ENCODE peak calls at places on chromosomes 7 and 10, in five cellular contexts. O is AML-193; N is mucosa of gallbladder; W is activated naive CD8-positive, alpha-beta T cell treated with anti-CD3 and anti-CD28 coated beads, Interleukin-2, amount 50 U/mL, for 24 hours; J is B cell. Y is an unnamed sample.
A peak's percentile ranks its signal among the peaks of the same experiment; 100 is the strongest.

GRCh38 chr10:81502677-81503359 is 372.2 kb upstream of the NRG3 start:
- DNase-seq in O (no peak), N (no peak), W (no peak), J (no peak), Y (no peak)

GRCh38 chr7:150453186-150453585 is 2.8 kb downstream of the GIMAP8 start:
- DNase-seq in O (no peak), N (no peak), W (no peak), J (no peak), Y (no peak)

GRCh38 chr10:15419279-15419874 is 48.3 kb upstream of the FAM171A1 start:
- DNase-seq in O (peak; percentile 36), N (peak; percentile 64), W (peak; percentile 28), J (no peak), Y (peak; percentile 33)

GRCh38 chr10:22341190-22341935 is 3.9 kb upstream of the SPAG6 start:
- DNase-seq in O (no peak), N (no peak), W (no peak), J (no peak), Y (no peak)

GRCh38 chr10:133298466-133298865 is 10.2 kb downstream of the TUBGCP2 start:
- DNase-seq in O (no peak), N (no peak), W (no peak), J (no peak), Y (no peak)

GRCh38 chr10:30413996-30414576 is 19.9 kb upstream of the MAP3K8 start:
- DNase-seq in O (peak; percentile 84), N (peak; percentile 61), W (no peak), J (no peak), Y (peak; percentile 67)

GRCh38 chr7:63047061-63047460 is 951.6 kb upstream of the ZNF722 start:
- DNase-seq in O (no peak), N (no peak), W (no peak), J (no peak), Y (no peak)

GRCh38 chr7:132655071-132655761 is 78.9 kb upstream of the PLXNA4 start:
- DNase-seq in O (peak; percentile 93), N (peak; percentile 17), W (peak; percentile 46), J (no peak), Y (peak; percentile 45)

GRCh38 chr7:132351858-132352539 is 224.3 kb downstream of the PLXNA4 start:
- DNase-seq in O (no peak), N (no peak), W (no peak), J (no peak), Y (no peak)

GRCh38 chr7:22853674-22854157 is 31.1 kb upstream of the TOMM7 start:
- DNase-seq in O (peak; percentile 62), N (no peak), W (no peak), J (peak; percentile 64), Y (no peak)

GRCh38 chr10:61589547-61590243 is 73.0 kb upstream of the CABCOCO1 start:
- DNase-seq in O (no peak), N (no peak), W (no peak), J (no peak), Y (no peak)

GRCh38 chr10:36448760-36449681 is 676.4 kb upstream of the ANKRD30A start:
- DNase-seq in O (no peak), N (no peak), W (no peak), J (no peak), Y (no peak)

GRCh38 chr7:29194594-29195417 is at the start of gene CHN2:
- DNase-seq in O (peak; percentile 16), N (peak; percentile 55), W (peak; percentile 42), J (no peak), Y (peak; percentile 46)

GRCh38 chr7:99648843-99649242 is 31.0 kb downstream of the CYP3A5 start:
- DNase-seq in O (no peak), N (no peak), W (no peak), J (no peak), Y (no peak)

GRCh38 chr7:85479918-85480658 is 293.2 kb upstream of the SEMA3D start:
- DNase-seq in O (no peak), N (no peak), W (no peak), J (no peak), Y (no peak)

GRCh38 chr7:96973986-96974385 is 31.4 kb upstream of the DLX6 start:
- DNase-seq in O (no peak), N (no peak), W (no peak), J (no peak), Y (no peak)

GRCh38 chr10:44801383-44802327 is 109.5 kb upstream of the TMEM72 start:
- DNase-seq in O (no peak), N (peak; percentile 94), W (no peak), J (no peak), Y (peak; percentile 98)

GRCh38 chr7:131074043-131074442 is 253.6 kb upstream of the MKLN1 start:
- DNase-seq in O (no peak), N (no peak), W (no peak), J (no peak), Y (no peak)

GRCh38 chr7:40899151-40899550 is 764.3 kb downstream of the SUGCT start:
- DNase-seq in O (no peak), N (no peak), W (no peak), J (no peak), Y (no peak)

GRCh38 chr7:23545493-23545892 is 13.7 kb upstream of the TRA2A start:
- DNase-seq in O (no peak), N (no peak), W (no peak), J (no peak), Y (no peak)

GRCh38 chr7:115799430-115799829 is 231.1 kb downstream of the TFEC start:
- DNase-seq in O (no peak), N (no peak), W (no peak), J (no peak), Y (no peak)

GRCh38 chr10:44933922-44934321 is 22.8 kb downstream of the TMEM72 start:
- DNase-seq in O (no peak), N (no peak), W (no peak), J (no peak), Y (no peak)

GRCh38 chr7:105521027-105521730 is 892 bp downstream of the PUS7 start:
- DNase-seq in O (peak; percentile 50), N (peak; percentile 42), W (peak; percentile 48), J (peak; percentile 43), Y (peak; percentile 79)

GRCh38 chr10:59847888-59848287 is 58.5 kb downstream of the CCDC6 start:
- DNase-seq in O (no peak), N (no peak), W (no peak), J (no peak), Y (no peak)

GRCh38 chr7:142319970-142320369 is 62.1 kb upstream of the PRSS58 start:
- DNase-seq in O (peak; percentile 9), N (no peak), W (peak; percentile 38), J (no peak), Y (no peak)

GRCh38 chr10:8054243-8054497 is 318 bp upstream of the GATA3 start:
- DNase-seq in O (no peak), N (no peak), W (no peak), J (peak; percentile 38), Y (peak; percentile 48)

GRCh38 chr7:73703985-73704639 is 15.4 kb downstream of the STX1A start:
- DNase-seq in O (no peak), N (peak; percentile 70), W (peak; percentile 50), J (no peak), Y (peak; percentile 62)

GRCh38 chr7:117008849-117009531 is 55.7 kb downstream of the ST7 start:
- DNase-seq in O (peak; percentile 55), N (no peak), W (no peak), J (no peak), Y (no peak)

GRCh38 chr10:125248489-125248888 is 88.1 kb upstream of the CTBP2 start:
- DNase-seq in O (no peak), N (no peak), W (no peak), J (no peak), Y (no peak)

GRCh38 chr10:132685121-132685891 is 100.6 kb downstream of the NKX6-2 start:
- DNase-seq in O (no peak), N (peak; percentile 28), W (peak; percentile 32), J (peak; percentile 63), Y (peak; percentile 55)

GRCh38 chr7:135670179-135670578 is 7.9 kb downstream of the STMP1 start:
- DNase-seq in O (no peak), N (no peak), W (no peak), J (no peak), Y (no peak)